ENCODE peak calls at places on chromosomes 6 and 20, in ten cellular contexts. L is AG04450; K is effector memory CD4-positive, alpha-beta T cell; W is heart right ventricle; G is HepG2; H is fibroblast of lung; B is endothelial cell of umbilical vein; D is A549; U is WERI-Rb-1; F is keratinocyte. A is an unnamed sample.

GRCh38 chr6:45854343-45854742 is 161.3 kb downstream of the CLIC5 start:
- DNase-seq in B (no peak), U (no peak), D (no peak), W (no peak), H (no peak), L (no peak), G (no peak), F (no peak), K (no peak), A (no peak)

GRCh38 chr20:23222531-23223200 is 127.9 kb upstream of the NXT1 start:
- DNase-seq in U (no peak), G (no peak), L (no peak), F (no peak), B (no peak), W (no peak), H (no peak), D (no peak), K (no peak), A (no peak)

GRCh38 chr6:21263531-21264287 is 329.8 kb upstream of the SOX4 start:
- DNase-seq in W (no peak), L (no peak), H (peak; percentile 84), G (no peak), B (no peak), D (no peak), F (peak; percentile 89), U (no peak), K (no peak), A (no peak)

GRCh38 chr20:32535953-32536823 is 48.9 kb downstream of the NOL4L start:
- DNase-seq in H (no peak), W (peak; percentile 48), K (peak; percentile 80), F (no peak), B (no peak), D (peak; percentile 41), L (no peak), G (peak; percentile 79), U (peak; percentile 95), A (peak; percentile 94)

GRCh38 chr20:38751360-38751976 is 3.2 kb downstream of the ACTR5 start:
- DNase-seq in H (peak; percentile 22), W (no peak), L (no peak), B (peak; percentile 70), G (peak; percentile 52), F (no peak), K (no peak), U (no peak), D (peak; percentile 52), A (peak; percentile 10)

GRCh38 chr6:19806971-19807396 is 30.2 kb upstream of the ID4 start:
- DNase-seq in L (no peak), W (no peak), K (no peak), H (no peak), F (no peak), B (no peak), G (no peak), D (no peak), U (no peak), A (no peak)

GRCh38 chr6:134420638-134421181 is 102.8 kb upstream of the SGK1 start:
- DNase-seq in F (no peak), G (no peak), H (peak; percentile 93), L (no peak), D (peak; percentile 75), B (peak; percentile 86), K (no peak), W (no peak), U (no peak), A (no peak)

GRCh38 chr20:51760905-51761544 is 7.2 kb downstream of the ATP9A start:
- DNase-seq in D (peak; percentile 79), L (peak; percentile 79), G (peak; percentile 100), W (no peak), F (peak; percentile 17), K (no peak), H (peak; percentile 89), B (peak; percentile 83), U (no peak), A (no peak)

GRCh38 chr6:111471958-111472357 is 11.1 kb downstream of the REV3L start:
- DNase-seq in F (no peak), H (no peak), L (no peak), K (no peak), U (no peak), G (no peak), W (no peak), D (no peak), B (no peak), A (no peak)

GRCh38 chr6:43758617-43759050 is 11.4 kb upstream of the VEGFA start:
- DNase-seq in B (peak; percentile 21), L (no peak), F (no peak), G (no peak), K (no peak), H (no peak), W (no peak), D (no peak), U (peak; percentile 92), A (no peak)

GRCh38 chr6:11744753-11745152 is 33.9 kb downstream of the ADTRP start:
- DNase-seq in B (peak; percentile 45), L (peak; percentile 21), U (no peak), F (no peak), W (no peak), G (no peak), H (peak; percentile 86), K (no peak), D (no peak), A (no peak)

GRCh38 chr20:31801511-31801910 is 17.6 kb upstream of the MYLK2 start:
- DNase-seq in K (no peak), F (no peak), B (no peak), W (no peak), G (no peak), U (no peak), H (no peak), D (no peak), L (no peak), A (no peak)

GRCh38 chr6:3250278-3250677 is 8.5 kb upstream of the PSMG4 start:
- DNase-seq in D (no peak), L (peak; percentile 6), G (no peak), K (no peak), H (peak; percentile 46), B (no peak), U (no peak), W (no peak), F (no peak), A (no peak)

GRCh38 chr6:124743420-124743819 is 218.8 kb upstream of the RNF217 start:
- DNase-seq in B (no peak), U (no peak), H (no peak), K (no peak), G (no peak), D (no peak), L (no peak), W (no peak), F (no peak), A (no peak)

GRCh38 chr20:19433371-19434316 is 221.2 kb downstream of the SLC24A3 start:
- DNase-seq in D (no peak), G (no peak), B (no peak), K (no peak), W (no peak), H (peak; percentile 65), L (no peak), U (no peak), F (no peak), A (no peak)

GRCh38 chr6:45154679-45155078 is 173.5 kb upstream of the RUNX2 start:
- DNase-seq in W (no peak), G (no peak), L (no peak), F (no peak), D (no peak), B (no peak), K (no peak), H (no peak), U (no peak), A (no peak)

DNA sequence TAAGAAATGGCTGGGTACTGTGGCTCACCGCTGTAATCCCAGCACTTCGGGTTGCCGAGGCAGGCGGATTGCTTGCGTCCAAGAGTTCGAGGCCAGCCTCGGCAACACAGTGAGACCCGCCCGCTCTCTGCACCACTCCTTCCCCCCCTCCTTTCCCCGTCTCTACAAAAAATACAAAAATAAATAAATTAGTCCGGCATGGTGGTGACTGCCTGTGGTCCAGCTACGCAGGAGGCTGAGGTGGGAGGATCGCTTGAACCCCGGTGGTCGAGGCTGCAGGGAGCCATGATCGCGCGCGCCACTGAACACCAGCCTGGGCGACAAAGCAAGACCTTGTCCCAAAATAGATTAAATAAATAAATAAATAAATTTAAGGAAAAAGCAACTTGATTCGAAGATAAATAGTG is 448 bp upstream of the RNF114 start:
- DNase-seq in F (no peak), W (no peak), L (no peak), D (no peak), U (no peak), H (no peak), B (no peak), K (no peak), G (no peak), A (no peak)
- H3K4me3 ChIP-seq in F (no peak overlapping the region), W (peak overlapping the region; percentile 100), L (peak overlapping the region; percentile 29), D (peak overlapping the region; percentile 71), U (peak overlapping the region; percentile 27), H (peak overlapping the region; percentile 55), B (peak overlapping the region; percentile 99), K (peak overlapping the region; percentile 100), G (peak overlapping the region; percentile 99), A (peak overlapping the region; percentile 69)

GRCh38 chr6:50098306-50098705 is 48.6 kb upstream of the DEFB112 start:
- DNase-seq in H (no peak), B (no peak), U (no peak), L (no peak), W (no peak), G (no peak), K (no peak), D (no peak), F (no peak), A (no peak)
- H3K9me3 ChIP-seq in H (no peaks in the 10 kb centered on the region), B (peaks cover 2% of the 10 kb centered on the region), U (no peaks in the 10 kb centered on the region), L (no peaks in the 10 kb centered on the region), W (no peaks in the 10 kb centered on the region), G (no peaks in the 10 kb centered on the region), K (no peaks in the 10 kb centered on the region), D (no peaks in the 10 kb centered on the region), F (no peaks in the 10 kb centered on the region), A (no peaks in the 10 kb centered on the region)

GRCh38 chr20:17202030-17202429 is 24.8 kb upstream of the PCSK2 start:
- DNase-seq in B (no peak), U (no peak), K (no peak), D (no peak), H (no peak), F (no peak), W (no peak), L (no peak), G (no peak), A (no peak)
- H3K4me3 ChIP-seq in B (no peak overlapping the region), U (no peak overlapping the region), K (no peak overlapping the region), D (no peak overlapping the region), H (no peak overlapping the region), F (no peak overlapping the region), W (no peak overlapping the region), L (no peak overlapping the region), G (no peak overlapping the region), A (no peak overlapping the region)

DNA sequence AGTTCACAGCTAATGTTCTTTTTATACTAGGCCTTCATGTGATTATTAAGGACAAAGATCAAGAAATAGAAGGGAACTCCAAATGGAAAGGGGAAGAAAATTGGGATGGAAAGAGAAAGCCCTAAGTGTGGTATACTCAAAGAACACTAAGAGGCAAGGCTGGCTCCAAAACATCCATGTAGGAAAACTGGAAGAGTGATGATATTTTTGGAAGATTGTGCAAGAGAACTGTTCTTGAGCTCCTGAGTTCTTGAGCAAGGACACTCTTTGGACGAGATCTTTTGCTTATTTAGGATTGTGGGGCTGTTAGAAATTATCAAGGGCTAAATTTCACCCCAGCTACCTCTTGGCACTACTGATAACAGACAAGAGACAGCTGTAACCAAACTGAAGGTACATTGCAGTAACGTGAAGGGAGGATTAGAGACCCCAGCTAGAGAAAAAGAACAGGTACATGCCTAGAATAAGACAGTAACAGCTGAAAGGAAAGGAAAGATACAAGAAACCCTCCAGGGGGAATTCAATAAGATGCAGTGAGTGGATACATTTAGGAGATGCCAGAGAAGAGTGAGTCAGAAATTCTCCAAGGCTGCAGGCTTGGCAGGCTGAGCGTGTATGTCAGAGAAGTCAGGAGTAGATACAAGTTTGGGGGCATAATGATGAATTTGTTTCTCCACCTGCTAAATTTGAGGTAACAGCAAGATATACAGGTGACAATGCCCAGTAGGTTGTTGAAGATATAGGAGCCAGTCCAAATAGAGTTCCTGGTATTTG is 69.7 kb downstream of the CBLN4 start:
- DNase-seq in U (no peak), W (no peak), G (no peak), H (no peak), F (no peak), D (no peak), L (no peak), K (no peak), B (no peak), A (no peak)
- H3K9me3 ChIP-seq in U (no peaks in the 10 kb centered on the region), W (no peaks in the 10 kb centered on the region), G (peaks cover 96% of the 10 kb centered on the region), H (no peaks in the 10 kb centered on the region), F (no peaks in the 10 kb centered on the region), D (no peaks in the 10 kb centered on the region), L (peaks cover 15% of the 10 kb centered on the region), K (no peaks in the 10 kb centered on the region), B (peaks cover 6% of the 10 kb centered on the region), A (no peaks in the 10 kb centered on the region)